ENCODE peak calls at places on chromosomes 1 and 21, in eight cellular contexts. J is HL-60, B is stomach, I is mesothelial cell of epicardium, X is AG04449, Z is MM.1S, L is astrocyte of the spinal cord, C is right lobe of liver. P is an unnamed sample.

GRCh38 chr1:214422137-214422671 is 129.2 kb downstream of the PTPN14 start:
- DNase-seq in J (no peak), B (no peak), I (no peak), X (no peak), Z (no peak), L (peak), C (no peak), P (no peak)

GRCh38 chr1:111205724-111206070 is 5.3 kb upstream of the DENND2D start:
- DNase-seq in J (peak), B (no peak), I (no peak), X (peak), Z (no peak), L (no peak), C (no peak), P (no peak)

GRCh38 chr1:151399890-151400235 is 490 bp downstream of the PSMB4 start:
- DNase-seq in J (peak), B (no peak), I (no peak), X (no peak), Z (peak), L (peak), C (no peak), P (no peak)

GRCh38 chr1:119133987-119134386 is 6.5 kb downstream of the WARS2 start:
- DNase-seq in J (no peak), B (no peak), I (no peak), X (peak), Z (no peak), L (peak), C (no peak), P (no peak)

GRCh38 chr1:93681095-93681548 is 515 bp downstream of the BCAR3 start:
- DNase-seq in J (no peak), B (no peak), I (no peak), X (no peak), Z (no peak), L (no peak), C (no peak), P (no peak)

GRCh38 chr1:10140981-10141380 is 69.4 kb upstream of the KIF1B start:
- DNase-seq in J (no peak), B (no peak), I (no peak), X (no peak), Z (no peak), L (no peak), C (no peak), P (no peak)

GRCh38 chr1:24400065-24400464 is 13.5 kb downstream of the STPG1 start:
- DNase-seq in J (no peak), B (no peak), I (no peak), X (no peak), Z (no peak), L (no peak), C (no peak), P (no peak)

GRCh38 chr1:19445417-19446342 is 39.7 kb downstream of the CAPZB start:
- DNase-seq in J (no peak), B (peak), I (no peak), X (no peak), Z (no peak), L (peak), C (peak), P (no peak)

GRCh38 chr1:150663322-150663721 is 33.6 kb downstream of the GOLPH3L start:
- DNase-seq in J (no peak), B (no peak), I (no peak), X (no peak), Z (no peak), L (no peak), C (no peak), P (no peak)

GRCh38 chr1:10904396-10905358 is 107.8 kb upstream of the TARDBP start:
- DNase-seq in J (no peak), B (no peak), I (no peak), X (no peak), Z (no peak), L (no peak), C (no peak), P (no peak)

GRCh38 chr1:162385702-162386101 is 4.2 kb downstream of the C1orf226 start:
- DNase-seq in J (no peak), B (no peak), I (no peak), X (no peak), Z (no peak), L (no peak), C (no peak), P (no peak)

GRCh38 chr1:204560590-204560989 is 44.4 kb downstream of the MDM4 start:
- DNase-seq in J (no peak), B (no peak), I (no peak), X (no peak), Z (no peak), L (peak), C (no peak), P (no peak)

GRCh38 chr1:109654519-109654918 is 1.4 kb upstream of the GSTM4 start:
- DNase-seq in J (no peak), B (no peak), I (no peak), X (no peak), Z (no peak), L (no peak), C (no peak), P (no peak)

GRCh38 chr1:87327362-87328120 is 1.1 kb upstream of the LMO4 start:
- DNase-seq in J (no peak), B (no peak), I (no peak), X (no peak), Z (peak), L (peak), C (no peak), P (no peak)

GRCh38 chr1:160377585-160378206 is 10.8 kb downstream of the NHLH1 start:
- DNase-seq in J (no peak), B (no peak), I (no peak), X (peak), Z (no peak), L (peak), C (peak), P (no peak)

GRCh38 chr1:15168479-15168878 is 14.9 kb downstream of the TMEM51 start:
- DNase-seq in J (no peak), B (no peak), I (no peak), X (peak), Z (no peak), L (peak), C (no peak), P (no peak)

GRCh38 chr1:84152649-84153056 is 8.6 kb downstream of the PRKACB start:
- DNase-seq in J (no peak), B (no peak), I (no peak), X (no peak), Z (no peak), L (no peak), C (no peak), P (no peak)

GRCh38 chr1:207321790-207322530 is 482 bp downstream of the CD55 start:
- DNase-seq in J (peak), B (no peak), I (no peak), X (no peak), Z (peak), L (peak), C (no peak), P (no peak)

GRCh38 chr1:154686507-154686906 is 78.5 kb upstream of the ADAR start:
- DNase-seq in J (no peak), B (no peak), I (no peak), X (no peak), Z (peak), L (no peak), C (no peak), P (no peak)

GRCh38 chr1:169426174-169426716 is 1.0 kb downstream of the CCDC181 start:
- DNase-seq in J (no peak), B (no peak), I (no peak), X (no peak), Z (no peak), L (peak), C (no peak), P (no peak)

DNA sequence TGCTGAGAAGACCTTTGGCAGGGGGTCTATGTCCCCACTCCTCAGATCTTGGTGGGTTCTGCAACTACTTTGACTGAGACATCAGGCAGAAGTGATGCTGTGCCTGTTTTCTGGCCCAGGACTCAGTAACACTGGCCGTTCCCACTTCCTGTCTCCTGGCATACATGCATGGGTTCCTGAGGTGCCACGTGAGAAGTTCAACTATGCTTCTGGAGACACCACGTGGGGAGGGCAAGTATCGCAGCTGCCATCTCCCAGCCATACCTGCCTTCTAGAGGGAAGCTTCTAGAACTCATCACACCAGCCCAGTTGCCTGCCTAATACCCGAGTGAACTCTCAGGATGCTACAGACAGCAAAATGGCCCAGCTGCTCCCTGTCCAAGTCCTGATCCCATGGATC is 65.8 kb downstream of the TRABD2B start:
- DNase-seq in J (peak), B (peak), I (no peak), X (no peak), Z (peak), L (no peak), C (no peak), P (no peak)
- TF ChIP-seq CTCF in J (no peak), B (no peak), I (no peak), X (no peak), Z (peak), L (peak), C (no peak), P (peak)

GRCh38 chr21:45507888-45508508 is 34.2 kb downstream of the SLC19A1 start:
- DNase-seq in J (no peak), B (no peak), I (no peak), X (no peak), Z (no peak), L (no peak), C (peak), P (no peak)

GRCh38 chr21:45511007-45511406 is 31.2 kb downstream of the SLC19A1 start:
- DNase-seq in J (no peak), B (no peak), I (no peak), X (no peak), Z (no peak), L (no peak), C (peak), P (no peak)

GRCh38 chr21:45510466-45510955 is 31.7 kb downstream of the SLC19A1 start:
- DNase-seq in J (no peak), B (no peak), I (no peak), X (no peak), Z (no peak), L (no peak), C (peak), P (no peak)

GRCh38 chr21:45508607-45509565 is 33.4 kb downstream of the SLC19A1 start:
- DNase-seq in J (no peak), B (no peak), I (peak), X (no peak), Z (no peak), L (no peak), C (peak), P (no peak)

DNA sequence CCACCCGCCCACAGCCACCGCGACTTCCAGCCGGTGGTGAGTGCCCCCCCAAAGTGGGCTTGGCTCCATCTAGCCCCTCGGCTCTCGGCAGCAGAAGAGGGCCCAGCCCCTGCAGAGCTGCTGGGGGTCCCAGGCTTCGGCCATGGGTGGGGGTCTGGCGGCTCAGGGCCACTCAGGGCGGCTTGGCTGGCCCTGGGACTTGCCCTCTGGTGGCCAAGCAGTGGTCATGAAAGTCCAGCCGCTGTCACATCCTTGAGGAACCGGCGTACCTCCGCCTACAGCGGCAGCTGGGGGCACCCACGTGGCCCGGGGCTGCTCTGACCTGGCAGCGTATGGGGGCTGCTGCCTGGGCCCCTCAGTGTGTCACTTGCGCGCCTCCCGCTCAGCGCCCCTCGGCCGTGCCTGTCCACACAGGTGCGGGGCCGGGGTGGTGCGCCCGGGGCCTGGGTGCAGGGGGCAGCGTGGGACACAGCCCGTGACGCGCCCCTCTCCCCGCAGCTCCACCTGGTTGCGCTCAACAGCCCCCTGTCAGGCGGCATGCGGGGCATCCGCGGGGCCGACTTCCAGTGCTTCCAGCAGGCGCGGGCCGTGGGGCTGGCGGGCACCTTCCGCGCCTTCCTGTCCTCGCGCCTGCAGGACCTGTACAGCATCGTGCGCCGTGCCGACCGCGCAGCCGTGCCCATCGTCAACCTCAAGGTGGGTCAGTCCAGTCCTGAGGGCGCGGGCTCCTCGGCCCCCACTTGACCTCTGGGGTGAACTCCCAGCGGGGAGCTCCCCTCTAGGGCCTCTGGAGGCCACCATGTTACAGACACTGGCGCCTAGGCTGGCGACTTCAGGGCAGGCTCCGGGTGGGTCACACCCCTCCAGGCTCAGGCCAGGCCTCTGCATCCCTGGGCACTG is 32.4 kb downstream of the SLC19A1 start:
- DNase-seq in J (no peak), B (no peak), I (no peak), X (no peak), Z (no peak), L (no peak), C (peak), P (no peak)
- TF ChIP-seq CTCF in J (no peak), B (no peak), I (no peak), X (no peak), Z (no peak), L (peak), C (no peak), P (no peak)

DNA sequence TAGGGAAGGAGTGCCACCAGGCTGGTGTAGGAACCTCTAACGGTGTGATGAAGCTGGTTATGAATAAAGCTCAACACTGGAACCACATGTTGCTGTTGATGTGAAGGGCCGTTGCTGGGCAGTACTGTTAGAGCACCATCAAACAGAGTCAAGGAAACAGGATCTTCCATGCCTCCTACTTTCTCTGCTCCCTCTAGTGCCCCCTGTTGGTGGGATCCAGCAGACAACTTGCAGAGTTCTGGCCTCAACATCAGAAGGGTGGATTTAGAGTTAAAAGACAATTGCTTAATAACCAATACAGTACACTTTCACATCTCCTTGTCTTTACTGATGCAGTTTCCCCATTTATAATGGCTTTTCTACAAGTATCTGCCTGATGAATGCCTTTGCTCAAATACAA is 336.4 kb downstream of the NTNG1 start:
- DNase-seq in J (no peak), B (no peak), I (no peak), X (no peak), Z (no peak), L (no peak), C (no peak), P (no peak)
- TF ChIP-seq CTCF in J (no peak), B (no peak), I (peak), X (no peak), Z (peak), L (peak), C (no peak), P (no peak)

GRCh38 chr1:61589382-61589765 is 135.6 kb downstream of the TM2D1 start:
- DNase-seq in J (no peak), B (no peak), I (no peak), X (no peak), Z (no peak), L (peak), C (no peak), P (no peak)

GRCh38 chr1:61591316-61591715 is 133.6 kb downstream of the TM2D1 start:
- DNase-seq in J (no peak), B (no peak), I (no peak), X (no peak), Z (no peak), L (no peak), C (no peak), P (no peak)

GRCh38 chr1:61585714-61586113 is 139.2 kb downstream of the TM2D1 start:
- DNase-seq in J (no peak), B (no peak), I (no peak), X (no peak), Z (no peak), L (no peak), C (no peak), P (no peak)

GRCh38 chr1:61588736-61589381 is 136.1 kb downstream of the TM2D1 start:
- DNase-seq in J (peak), B (peak), I (peak), X (no peak), Z (peak), L (peak), C (peak), P (no peak)
- TF ChIP-seq CTCF in J (peak), B (no peak), I (peak), X (peak), Z (peak), L (peak), C (peak), P (peak)

GRCh38 chr1:39346876-39347275 is 142.4 kb downstream of the MACF1 start:
- DNase-seq in J (no peak), B (no peak), I (no peak), X (no peak), Z (no peak), L (no peak), C (no peak), P (no peak)

GRCh38 chr1:39352881-39353280 is 138.6 kb upstream of the BMP8A start:
- DNase-seq in J (no peak), B (no peak), I (no peak), X (no peak), Z (no peak), L (no peak), C (no peak), P (no peak)

GRCh38 chr1:39342776-39343175 is 138.3 kb downstream of the MACF1 start:
- DNase-seq in J (no peak), B (no peak), I (no peak), X (no peak), Z (no peak), L (no peak), C (no peak), P (no peak)

GRCh38 chr1:39348278-39348677 is 143.2 kb upstream of the BMP8A start:
- DNase-seq in J (no peak), B (no peak), I (no peak), X (no peak), Z (no peak), L (no peak), C (no peak), P (no peak)
- TF ChIP-seq CTCF in J (no peak), B (no peak), I (no peak), X (no peak), Z (no peak), L (no peak), C (no peak), P (no peak)

P was measured in D721Med.